ENCODE peak calls at places on chromosomes 12 and 14, in nine cellular contexts. K is posterior vena cava; U is left ventricle myocardium superior; S is tibial artery; G is CD4-positive, CD25-positive, alpha-beta regulatory T cell; P is CD4-positive, alpha-beta memory T cell; I is Right ventricle myocardium superior; C is activated CD4-positive, alpha-beta T cell treated with anti-CD3 and anti-CD28 coated beads, Interleukin-2, amount 50 U/mL, for 1 hour; Q is GM20000. Z is an unnamed sample.

GRCh38 chr12:57764662-57765002 is 2.2 kb downstream of the CYP27B1 start:
- DNase-seq in P (no peak), U (no peak), Q (no peak), S (no peak), G (no peak), C (no peak), K (no peak), I (no peak), Z (no peak)

GRCh38 chr14:90703841-90704240 is 112.4 kb downstream of the TTC7B start:
- DNase-seq in P (no peak), K (no peak), S (no peak), U (no peak), G (no peak), C (no peak), I (no peak), Q (no peak), Z (no peak)

GRCh38 chr12:40156031-40156764 is 50.3 kb upstream of the SLC2A13 start:
- DNase-seq in Q (no peak), K (no peak), U (no peak), S (no peak), G (no peak), C (no peak), P (no peak), I (no peak), Z (no peak)

GRCh38 chr12:7667025-7667575 is 1.4 kb upstream of the APOBEC1 start:
- DNase-seq in C (no peak), P (no peak), Q (no peak), I (no peak), K (no peak), U (no peak), G (no peak), S (no peak), Z (no peak)

GRCh38 chr14:53851394-53852056 is 105.1 kb downstream of the BMP4 start:
- DNase-seq in U (no peak), S (no peak), P (no peak), I (no peak), K (no peak), G (no peak), Q (no peak), C (no peak), Z (no peak)

GRCh38 chr14:53367631-53368030 is 214.5 kb upstream of the DDHD1 start:
- DNase-seq in S (no peak), C (no peak), K (no peak), P (no peak), G (no peak), I (no peak), Q (no peak), U (no peak), Z (no peak)

GRCh38 chr12:79690606-79691298 is at the start of gene PAWR:
- DNase-seq in K (peak), G (no peak), I (peak), P (peak), U (peak), C (peak), S (peak), Q (peak), Z (peak)

GRCh38 chr12:53414756-53415417 is 8.8 kb upstream of the AMHR2 start:
- DNase-seq in P (no peak), Q (no peak), U (no peak), I (no peak), K (peak), C (no peak), G (no peak), S (no peak), Z (no peak)

GRCh38 chr12:62210422-62210821 is 49.8 kb upstream of the USP15 start:
- DNase-seq in P (peak), G (peak), K (no peak), U (no peak), S (peak), C (peak), Q (peak), I (peak), Z (peak)